ENCODE peak calls at places on chromosomes 7 and 10, in five cellular contexts. F is IMR-90, E is H1, I is H9, P is mesenchymal stem cell. X is an unnamed sample.

GRCh38 chr10:80686734-80687561 is 149.2 kb downstream of the SH2D4B start:
- DNase-seq in F (no peak), E (no peak), I (no peak), P (no peak), X (no peak)

GRCh38 chr10:86652361-86653202 is 1.8 kb upstream of the OPN4 start:
- DNase-seq in F (peak), E (no peak), I (peak), P (no peak), X (no peak)

GRCh38 chr7:45884136-45884535 is 4.2 kb upstream of the IGFBP1 start:
- DNase-seq in F (no peak), E (no peak), I (no peak), P (no peak), X (no peak)

GRCh38 chr10:63256047-63256773 is 123.1 kb downstream of the NRBF2 start:
- DNase-seq in F (no peak), E (no peak), I (no peak), P (no peak), X (no peak)

GRCh38 chr7:40219917-40220316 is 85.1 kb downstream of the SUGCT start:
- DNase-seq in F (peak), E (no peak), I (no peak), P (peak), X (no peak)

GRCh38 chr10:35635576-35635975 is 6.5 kb downstream of the FZD8 start:
- DNase-seq in F (peak), E (no peak), I (peak), P (peak), X (peak)

GRCh38 chr7:52944916-52945315 is 90.5 kb upstream of the POM121L12 start:
- DNase-seq in F (no peak), E (no peak), I (no peak), P (peak), X (no peak)

GRCh38 chr7:108413782-108414492 is 42.3 kb downstream of the NRCAM start:
- DNase-seq in F (peak), E (no peak), I (peak), P (peak), X (peak)

GRCh38 chr10:108629843-108630242 is 1293.5 kb downstream of the XPNPEP1 start:
- DNase-seq in F (no peak), E (no peak), I (no peak), P (no peak), X (no peak)

GRCh38 chr7:22386865-22387264 is 29.9 kb upstream of the RAPGEF5 start:
- DNase-seq in F (no peak), E (no peak), I (no peak), P (no peak), X (no peak)

GRCh38 chr10:22665329-22665728 is 49.0 kb downstream of the PIP4K2A start:
- DNase-seq in F (no peak), E (no peak), I (no peak), P (no peak), X (no peak)
- H4K91ac ChIP-seq in F (no peak), E (no peak), I (no peak), P (no peak), X (no peak)

DNA sequence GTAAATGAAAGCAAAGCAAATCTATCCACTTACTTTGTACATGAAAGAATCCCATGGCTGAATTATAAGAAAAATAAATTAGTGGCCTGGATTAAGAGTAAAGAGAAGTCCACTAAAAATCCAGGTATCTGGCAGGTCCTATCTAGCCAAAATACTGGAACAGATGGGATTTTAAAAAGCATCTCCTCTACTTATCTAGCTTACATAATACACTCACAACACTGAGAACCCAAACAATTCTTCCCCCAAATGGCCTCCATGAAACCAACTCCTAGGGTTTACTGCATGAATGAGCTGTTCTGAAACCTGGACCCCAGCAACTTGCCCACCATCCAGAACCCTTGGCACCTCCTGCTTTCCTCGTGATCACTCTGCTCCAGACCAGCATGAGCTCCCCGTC is 61.3 kb downstream of the AFAP1L2 start:
- DNase-seq in F (no peak), E (no peak), I (no peak), P (no peak), X (no peak)
- H4K91ac ChIP-seq in F (no peak), E (no peak), I (no peak), P (no peak), X (no peak)

GRCh38 chr10:12186324-12186723 is 9.4 kb downstream of the NUDT5 start:
- DNase-seq in F (no peak), E (no peak), I (no peak), P (no peak), X (no peak)
- H4K91ac ChIP-seq in F (no peak), E (no peak), I (no peak), P (no peak), X (no peak)

GRCh38 chr10:119656760-119657159 is 5.6 kb downstream of the BAG3 start:
- DNase-seq in F (no peak), E (no peak), I (no peak), P (no peak), X (no peak)

GRCh38 chr10:119657725-119658124 is 6.5 kb downstream of the BAG3 start:
- DNase-seq in F (peak), E (no peak), I (no peak), P (peak), X (no peak)

GRCh38 chr10:119659951-119660350 is 8.8 kb downstream of the BAG3 start:
- DNase-seq in F (no peak), E (no peak), I (no peak), P (no peak), X (no peak)

GRCh38 chr10:119655566-119656001 is 4.4 kb downstream of the BAG3 start:
- DNase-seq in F (peak), E (no peak), I (no peak), P (peak), X (no peak)

DNA sequence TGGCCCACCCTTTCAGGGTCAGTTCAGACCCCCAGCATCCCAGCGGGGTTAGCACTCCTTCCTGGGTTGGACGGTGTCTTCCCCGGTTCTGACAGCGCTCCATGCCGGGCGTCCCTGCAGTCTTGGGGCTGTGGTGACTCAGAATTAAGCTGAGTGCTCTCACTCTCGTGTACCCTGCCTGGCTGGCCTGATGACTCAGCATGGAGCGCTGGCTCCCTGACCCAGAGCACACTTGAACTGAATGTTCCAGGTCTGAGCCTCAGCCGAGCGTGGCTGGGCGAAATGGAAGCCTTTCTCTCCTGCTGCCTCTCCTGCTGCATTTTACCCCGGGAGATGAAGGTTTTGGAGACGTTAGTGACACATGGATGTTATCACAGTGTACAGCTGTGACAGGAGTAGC is 7.1 kb downstream of the BAG3 start:
- DNase-seq in F (peak), E (peak), I (peak), P (peak), X (no peak)
- H4K91ac ChIP-seq in F (peak), E (peak), I (no peak), P (peak), X (no peak)

GRCh38 chr7:135713836-135714470 is 14.0 kb downstream of the SLC13A4 start:
- DNase-seq in F (no peak), E (no peak), I (no peak), P (no peak), X (no peak)
- H4K91ac ChIP-seq in F (peak), E (no peak), I (no peak), P (no peak), X (no peak)

GRCh38 chr7:91579837-91580236 is 300.7 kb downstream of the MTERF1 start:
- DNase-seq in F (no peak), E (no peak), I (no peak), P (no peak), X (no peak)
- H4K91ac ChIP-seq in F (no peak), E (no peak), I (no peak), P (no peak), X (no peak)

DNA sequence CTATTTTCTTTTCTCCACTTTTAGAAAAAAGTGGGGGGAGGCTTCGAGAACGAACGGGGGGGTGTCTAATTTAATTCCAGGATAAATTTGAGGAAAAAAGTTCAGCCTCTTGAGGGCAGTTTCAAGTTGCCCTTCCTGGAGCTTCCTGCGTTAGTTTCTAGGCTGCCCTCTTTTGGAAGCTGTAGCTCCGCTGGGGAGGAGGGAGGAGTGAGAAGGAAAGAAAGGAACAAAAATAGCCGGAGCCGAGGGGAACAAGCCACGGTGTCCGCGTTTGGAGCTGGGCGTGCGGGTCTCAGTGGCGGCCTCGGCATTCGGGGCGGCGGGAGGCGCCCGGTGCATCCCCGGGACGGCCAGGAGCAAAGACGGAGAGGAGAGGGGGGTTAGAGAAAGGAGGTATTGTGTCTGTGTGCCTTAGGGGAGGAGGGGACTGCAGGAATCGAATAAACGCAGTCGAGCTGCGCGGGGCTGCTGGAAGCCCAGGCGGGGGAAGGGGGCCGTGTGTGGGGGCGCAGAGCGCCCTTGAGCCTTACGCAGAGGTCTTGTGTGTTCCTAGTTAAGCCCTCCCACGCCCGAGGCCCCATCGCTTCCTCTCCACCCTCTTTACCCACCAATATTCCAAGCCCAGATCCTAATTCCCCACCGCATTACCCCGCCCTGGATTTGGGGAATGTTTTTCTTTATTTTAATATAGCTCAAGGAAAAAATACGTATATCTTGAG is 2.0 kb upstream of the TNRC18 start:
- DNase-seq in F (peak), E (no peak), I (peak), P (peak), X (peak)
- H4K91ac ChIP-seq in F (peak), E (peak), I (no peak), P (peak), X (no peak)

GRCh38 chr7:105741993-105742392 is 134.4 kb downstream of the ATXN7L1 start:
- DNase-seq in F (no peak), E (no peak), I (no peak), P (no peak), X (no peak)
- H4K91ac ChIP-seq in F (no peak), E (no peak), I (no peak), P (no peak), X (no peak)

DNA sequence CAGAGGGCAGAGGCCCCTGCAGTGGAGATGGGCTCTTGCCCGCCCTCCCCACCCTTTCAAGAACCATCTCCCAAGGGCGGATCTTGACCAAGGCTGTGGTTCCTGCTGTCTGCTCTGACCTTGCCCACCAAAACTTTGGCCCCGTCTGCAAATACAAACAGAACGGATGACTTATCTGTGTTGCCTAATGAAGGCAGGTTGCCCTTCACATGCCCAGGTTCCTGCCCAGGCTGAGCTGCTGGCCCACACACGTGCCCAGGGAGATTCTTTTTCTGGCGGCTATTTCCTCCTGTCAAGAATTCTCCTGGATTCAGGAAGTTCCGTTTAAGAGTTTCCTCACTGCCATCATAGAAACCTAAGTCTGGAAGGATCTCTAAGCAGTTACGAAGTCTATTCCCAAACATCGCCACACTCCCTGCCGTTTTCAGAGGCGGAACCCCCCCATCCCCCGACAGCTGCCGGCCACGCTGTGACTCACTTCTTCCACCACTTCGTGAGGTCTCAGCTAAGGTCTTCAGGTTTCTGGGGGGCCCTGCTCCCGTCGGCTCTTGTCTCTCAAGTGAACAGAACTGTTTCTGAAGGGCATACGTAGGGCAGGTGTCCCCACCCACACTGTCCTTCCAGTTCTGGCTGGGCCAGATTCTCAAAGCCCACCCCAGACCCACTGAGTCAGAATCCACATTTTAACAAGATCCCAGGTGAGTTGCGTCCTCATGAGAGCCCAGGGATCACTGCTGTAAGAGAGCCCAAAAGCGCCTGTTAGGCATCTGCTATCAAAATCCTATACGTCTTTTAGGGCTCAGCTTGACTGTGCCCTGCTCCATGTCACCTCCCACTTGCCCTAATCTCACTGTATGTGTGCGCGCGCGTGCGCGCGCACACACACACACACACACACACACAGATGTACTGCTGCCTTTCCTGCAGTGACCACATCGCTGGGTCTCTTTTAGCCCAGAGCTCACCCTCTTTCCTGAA is 78.6 kb downstream of the PROSER2 start:
- DNase-seq in F (peak), E (no peak), I (peak), P (peak), X (no peak)
- H4K91ac ChIP-seq in F (no peak), E (no peak), I (no peak), P (no peak), X (no peak)

X was measured in neuronal stem cell.